ENCODE peak calls at places on chromosomes 2 and 18, in eight cellular contexts. Q is PC-9, H is GM23338, K is fibroblast of lung, N is K562, A is PC-3, S is HepG2, B is astrocyte. D is an unnamed sample.

GRCh38 chr2:102251042-102251848 is 60.1 kb upstream of the IL1RL1 start:
- DNase-seq in Q (peak; percentile 69), H (peak; percentile 83), K (peak; percentile 32), N (no peak), A (no peak), S (peak; percentile 38), B (peak; percentile 14), D (no peak)

GRCh38 chr18:23401400-23402347 is 51.4 kb upstream of the RIOK3 start:
- DNase-seq in Q (peak; percentile 63), H (peak; percentile 63), K (peak; percentile 61), N (no peak), A (no peak), S (peak; percentile 81), B (peak; percentile 69), D (no peak)

GRCh38 chr2:134917219-134917957 is 1.2 kb upstream of the CCNT2 start:
- DNase-seq in Q (peak; percentile 6), H (peak; percentile 12), K (no peak), N (no peak), A (no peak), S (peak; percentile 11), B (no peak), D (no peak)

GRCh38 chr18:34710430-34711386 is 610 bp downstream of the DTNA start:
- DNase-seq in Q (no peak), H (no peak), K (peak; percentile 87), N (no peak), A (no peak), S (no peak), B (peak; percentile 47), D (no peak)

GRCh38 chr2:145235312-145235711 is 715.4 kb upstream of the ZEB2 start:
- DNase-seq in Q (no peak), H (no peak), K (no peak), N (no peak), A (no peak), S (no peak), B (no peak), D (no peak)

GRCh38 chr2:111712361-111712760 is 171.6 kb downstream of the ANAPC1 start:
- DNase-seq in Q (no peak), H (no peak), K (no peak), N (no peak), A (no peak), S (no peak), B (no peak), D (no peak)

GRCh38 chr2:84495539-84496146 is 20.7 kb upstream of the DNAH6 start:
- DNase-seq in Q (no peak), H (peak; percentile 77), K (peak; percentile 86), N (peak; percentile 32), A (peak; percentile 72), S (peak; percentile 64), B (peak; percentile 47), D (no peak)

GRCh38 chr2:105521176-105521575 is 122.3 kb upstream of the FHL2 start:
- DNase-seq in Q (no peak), H (peak; percentile 47), K (peak; percentile 41), N (peak; percentile 30), A (peak; percentile 67), S (peak; percentile 18), B (no peak), D (no peak)

GRCh38 chr2:227766361-227766883 is 20.7 kb downstream of the SCYGR8 start:
- DNase-seq in Q (peak; percentile 79), H (peak; percentile 94), K (peak; percentile 75), N (peak; percentile 58), A (peak; percentile 81), S (peak; percentile 83), B (peak; percentile 50), D (no peak)

GRCh38 chr2:49643149-49643548 is 488.8 kb upstream of the FSHR start:
- DNase-seq in Q (no peak), H (no peak), K (no peak), N (no peak), A (no peak), S (no peak), B (no peak), D (no peak)

GRCh38 chr2:70987386-70987785 is 7.3 kb downstream of the TEX261 start:
- DNase-seq in Q (no peak), H (no peak), K (no peak), N (peak; percentile 2), A (no peak), S (no peak), B (no peak), D (no peak)

GRCh38 chr2:121197369-121198091 is 87.5 kb downstream of the TFCP2L1 start:
- DNase-seq in Q (peak; percentile 82), H (no peak), K (peak; percentile 39), N (no peak), A (peak; percentile 62), S (no peak), B (peak; percentile 46), D (no peak)

GRCh38 chr2:125652260-125652659 is 1003.7 kb upstream of the GYPC start:
- DNase-seq in Q (no peak), H (no peak), K (no peak), N (no peak), A (no peak), S (no peak), B (no peak), D (no peak)

GRCh38 chr18:12409466-12409865 is 1.7 kb downstream of the PRELID3A start:
- DNase-seq in Q (no peak), H (no peak), K (no peak), N (no peak), A (no peak), S (no peak), B (peak; percentile 49), D (no peak)

GRCh38 chr2:170822885-170823799 is 6.5 kb downstream of the GAD1 start:
- DNase-seq in Q (no peak), H (peak; percentile 71), K (no peak), N (peak; percentile 73), A (no peak), S (no peak), B (no peak), D (no peak)

GRCh38 chr2:170820647-170821630 is 4.3 kb downstream of the GAD1 start:
- DNase-seq in Q (no peak), H (peak; percentile 51), K (no peak), N (peak; percentile 58), A (no peak), S (no peak), B (no peak), D (no peak)

GRCh38 chr2:170821631-170822291 is 5.1 kb downstream of the GAD1 start:
- DNase-seq in Q (no peak), H (peak; percentile 31), K (no peak), N (no peak), A (no peak), S (no peak), B (no peak), D (no peak)

GRCh38 chr2:170823800-170824153 is 7.1 kb downstream of the GAD1 start:
- DNase-seq in Q (no peak), H (peak; percentile 80), K (no peak), N (no peak), A (no peak), S (no peak), B (no peak), D (no peak)

DNA sequence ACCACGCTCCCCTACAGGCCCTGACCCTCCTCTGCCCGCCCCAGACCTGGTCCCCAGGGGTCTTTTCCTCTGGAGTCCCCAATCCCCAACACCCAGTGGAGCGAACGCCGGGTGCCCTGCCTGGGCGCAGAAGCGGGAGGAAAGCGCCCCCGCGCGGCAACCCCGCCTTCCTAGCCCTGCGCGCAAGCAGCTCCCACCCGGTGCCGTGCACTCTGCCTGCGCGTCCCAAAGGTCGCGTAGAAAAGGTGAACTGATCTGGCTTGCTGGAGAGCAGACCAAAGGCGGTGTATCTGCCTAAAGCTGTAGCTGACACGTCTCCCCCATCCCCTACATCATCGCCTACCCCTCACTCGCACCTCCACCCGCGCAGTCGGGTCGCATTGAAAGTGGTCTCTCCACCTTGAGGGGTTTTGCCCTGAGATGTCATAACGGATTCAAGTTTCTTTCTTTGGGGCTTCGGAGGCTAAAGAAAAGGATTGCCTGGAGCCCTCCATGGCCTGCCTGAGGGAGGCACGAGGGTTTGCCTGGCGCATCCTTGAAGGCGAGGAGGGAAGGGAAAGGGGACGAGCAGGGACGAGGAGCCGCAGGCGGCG is 5.7 kb downstream of the GAD1 start:
- DNase-seq in Q (no peak), H (peak; percentile 62), K (no peak), N (no peak), A (no peak), S (no peak), B (no peak), D (no peak)
- TF ChIP-seq EZH2 in Q (no peak), H (peak; percentile 99), K (peak; percentile 96), N (no peak), A (no peak), S (no peak), B (peak; percentile 56), D (no peak)

DNA sequence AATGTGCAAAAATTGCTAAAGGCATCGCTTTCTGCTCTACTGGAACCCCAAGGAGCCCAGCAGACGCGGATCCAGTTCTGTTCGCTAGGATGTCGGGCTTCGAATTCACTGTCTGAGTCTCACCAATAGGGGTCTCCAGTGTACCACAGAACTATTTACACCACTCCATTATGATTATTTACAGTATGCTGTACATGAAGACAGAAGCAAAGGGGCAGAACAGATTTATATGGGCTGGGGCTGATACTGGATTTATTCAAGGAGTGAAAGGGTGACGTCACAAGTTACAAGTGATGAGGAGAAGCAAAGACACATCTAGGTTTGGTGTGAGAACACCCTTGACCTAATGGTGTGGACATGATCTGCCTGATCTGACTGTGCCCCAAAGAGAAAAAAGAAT is 185.3 kb upstream of the ATP5MC3 start:
- DNase-seq in Q (peak; percentile 18), H (peak; percentile 75), K (peak; percentile 54), N (peak; percentile 67), A (peak; percentile 72), S (peak; percentile 53), B (peak; percentile 8), D (peak; percentile 7)
- TF ChIP-seq EZH2 in Q (no peak), H (no peak), K (no peak), N (no peak), A (no peak), S (peak; percentile 63), B (no peak), D (no peak)

DNA sequence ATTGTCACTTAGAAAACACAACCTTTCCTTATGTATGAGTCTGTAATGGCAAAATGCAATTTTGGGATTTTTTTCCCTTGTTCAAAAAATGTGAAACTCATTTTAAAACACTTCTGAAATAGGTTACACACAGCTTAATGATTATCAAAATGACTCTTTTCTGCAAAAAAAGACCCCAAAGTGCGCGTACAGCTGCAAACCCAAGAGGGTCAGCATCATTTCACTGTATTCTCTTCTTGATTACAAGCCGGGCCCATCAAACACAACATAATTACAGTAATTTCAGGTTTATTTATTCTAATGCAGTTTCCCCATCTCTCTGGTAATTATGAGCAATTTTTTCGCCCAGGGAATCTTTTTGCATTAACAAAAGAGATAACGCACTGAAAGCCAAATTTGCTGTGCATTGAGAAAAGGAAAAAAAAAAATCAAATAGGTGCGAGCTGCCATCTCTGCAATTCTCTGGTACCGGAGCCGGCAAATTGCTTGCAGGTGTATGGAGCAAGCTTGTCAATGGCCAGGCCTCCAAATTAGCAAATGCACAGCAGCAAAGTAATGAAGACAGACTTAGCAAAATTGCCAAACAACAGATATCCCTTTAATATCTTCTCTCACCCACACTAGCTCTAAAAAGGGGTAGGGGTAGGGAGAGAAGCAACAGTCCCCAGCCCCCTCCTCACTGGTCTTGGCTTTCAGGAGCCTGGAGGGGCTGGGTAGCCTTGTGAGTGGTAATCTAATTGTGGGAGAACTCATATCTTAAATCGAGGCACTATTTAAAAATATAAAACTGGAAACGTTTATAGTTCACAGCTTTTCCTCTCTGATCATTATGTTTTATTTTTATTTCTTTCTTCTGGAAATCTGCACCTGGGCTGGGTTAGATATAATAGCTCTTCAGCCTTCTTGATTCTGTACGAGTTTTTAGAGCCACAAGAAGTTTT is 6.6 kb downstream of the DLX1 start:
- DNase-seq in Q (no peak), H (peak; percentile 15), K (no peak), N (no peak), A (no peak), S (no peak), B (no peak), D (no peak)
- TF ChIP-seq EZH2 in Q (no peak), H (peak; percentile 82), K (no peak), N (no peak), A (no peak), S (peak; percentile 2), B (peak; percentile 31), D (no peak)

GRCh38 chr2:42046819-42047487 is 868 bp upstream of the PKDCC start:
- DNase-seq in Q (no peak), H (peak; percentile 91), K (peak; percentile 44), N (no peak), A (no peak), S (peak; percentile 58), B (no peak), D (no peak)
- TF ChIP-seq EZH2 in Q (no peak), H (no peak), K (peak; percentile 36), N (no peak), A (peak; percentile 46), S (no peak), B (peak; percentile 23), D (no peak)